ENCODE peak calls at places on chromosomes 2 and 18, in ten cellular contexts. R, G, X, P, L, J, T, A, S and D are unnamed samples.

GRCh38 chr18:26549103-26549485 is 741 bp upstream of the KCTD1 start:
- DNase-seq in L (peak; percentile 32), R (no peak), X (peak; percentile 25), P (no peak), J (peak; percentile 52), S (peak; percentile 41), A (peak; percentile 52), T (no peak), G (peak; percentile 33), D (peak; percentile 15)

GRCh38 chr2:218642786-218643185 is 16.6 kb downstream of the ZNF142 start:
- DNase-seq in J (no peak), X (no peak), G (no peak), T (no peak), S (no peak), R (no peak), A (no peak), P (no peak), L (no peak), D (no peak)

GRCh38 chr2:230266654-230267053 is 41.1 kb downstream of the SP140 start:
- DNase-seq in S (no peak), A (no peak), R (no peak), L (no peak), J (no peak), T (no peak), G (no peak), X (no peak), P (no peak), D (no peak)

GRCh38 chr2:37848451-37848850 is 76.6 kb upstream of the RMDN2 start:
- DNase-seq in S (no peak), T (no peak), X (no peak), J (no peak), G (no peak), P (no peak), R (no peak), A (no peak), L (no peak), D (no peak)

GRCh38 chr2:64637000-64637628 is 16.6 kb downstream of the SERTAD2 start:
- DNase-seq in R (no peak), S (no peak), X (no peak), L (no peak), A (no peak), J (no peak), G (no peak), P (no peak), T (no peak), D (no peak)

GRCh38 chr2:109143214-109144187 is 14.5 kb downstream of the SH3RF3 start:
- DNase-seq in A (no peak), G (no peak), L (no peak), T (no peak), J (no peak), X (no peak), P (no peak), S (no peak), R (no peak), D (no peak)

GRCh38 chr2:84991404-84992151 is 20.6 kb downstream of the KCMF1 start:
- DNase-seq in A (no peak), X (no peak), S (no peak), J (no peak), G (no peak), T (no peak), P (peak; percentile 98), R (peak; percentile 83), L (no peak), D (no peak)

GRCh38 chr2:68743531-68743930 is 8.9 kb downstream of the ARHGAP25 start:
- DNase-seq in T (no peak), J (no peak), S (no peak), G (no peak), X (no peak), R (no peak), P (no peak), L (no peak), A (peak; percentile 11), D (no peak)

GRCh38 chr2:19617251-19617650 is 258.8 kb upstream of the OSR1 start:
- DNase-seq in T (no peak), G (no peak), J (no peak), P (no peak), X (no peak), L (no peak), S (no peak), A (no peak), R (no peak), D (no peak)

GRCh38 chr2:217289153-217289908 is 429.5 kb upstream of the TNP1 start:
- DNase-seq in G (no peak), L (no peak), S (no peak), R (no peak), J (no peak), T (peak; percentile 48), X (no peak), P (no peak), A (no peak), D (no peak)

GRCh38 chr18:26357960-26358359 is 131.7 kb downstream of the TAF4B start:
- DNase-seq in G (no peak), X (no peak), A (no peak), L (no peak), R (no peak), P (no peak), S (no peak), T (no peak), J (no peak), D (no peak)

GRCh38 chr2:8312861-8313768 is 368.7 kb upstream of the ID2 start:
- DNase-seq in P (no peak), J (no peak), T (no peak), X (no peak), R (no peak), S (no peak), G (no peak), A (peak; percentile 49), L (no peak), D (no peak)

GRCh38 chr18:66616523-66616983 is 12.7 kb upstream of the CDH19 start:
- DNase-seq in P (no peak), G (no peak), L (no peak), T (no peak), R (no peak), J (no peak), A (peak; percentile 17), S (no peak), X (no peak), D (no peak)

GRCh38 chr2:138324068-138324771 is 177.3 kb upstream of the SPOPL start:
- DNase-seq in P (no peak), X (no peak), R (no peak), J (no peak), G (no peak), L (no peak), T (no peak), S (no peak), A (no peak), D (no peak)
- TF ChIP-seq CTCF in P (no peak), X (no peak), R (no peak), J (no peak), G (no peak), L (no peak), T (no peak), S (no peak), A (no peak), D (no peak)

GRCh38 chr2:205564761-205565160 is 117.5 kb upstream of the NRP2 start:
- DNase-seq in G (no peak), T (no peak), P (no peak), L (no peak), S (no peak), X (no peak), A (no peak), R (no peak), J (no peak), D (no peak)
- TF ChIP-seq CTCF in G (no peak), T (no peak), P (no peak), L (no peak), S (no peak), X (no peak), A (no peak), R (peak; percentile 8), J (no peak), D (no peak)

GRCh38 chr18:36410346-36410745 is 112.8 kb downstream of the FHOD3 start:
- DNase-seq in J (no peak), L (no peak), R (no peak), A (no peak), T (no peak), G (no peak), X (no peak), P (no peak), S (no peak), D (no peak)

GRCh38 chr18:36409779-36410178 is 112.3 kb downstream of the FHOD3 start:
- DNase-seq in X (no peak), P (no peak), A (no peak), L (no peak), J (no peak), T (no peak), R (no peak), G (no peak), S (no peak), D (no peak)

GRCh38 chr18:36412778-36413177 is 115.3 kb downstream of the FHOD3 start:
- DNase-seq in X (no peak), S (no peak), P (no peak), A (no peak), T (no peak), L (no peak), G (no peak), J (no peak), R (no peak), D (no peak)

GRCh38 chr18:36408606-36409005 is 111.1 kb downstream of the FHOD3 start:
- DNase-seq in T (no peak), P (no peak), J (no peak), X (no peak), A (no peak), L (no peak), S (no peak), R (no peak), G (no peak), D (no peak)

DNA sequence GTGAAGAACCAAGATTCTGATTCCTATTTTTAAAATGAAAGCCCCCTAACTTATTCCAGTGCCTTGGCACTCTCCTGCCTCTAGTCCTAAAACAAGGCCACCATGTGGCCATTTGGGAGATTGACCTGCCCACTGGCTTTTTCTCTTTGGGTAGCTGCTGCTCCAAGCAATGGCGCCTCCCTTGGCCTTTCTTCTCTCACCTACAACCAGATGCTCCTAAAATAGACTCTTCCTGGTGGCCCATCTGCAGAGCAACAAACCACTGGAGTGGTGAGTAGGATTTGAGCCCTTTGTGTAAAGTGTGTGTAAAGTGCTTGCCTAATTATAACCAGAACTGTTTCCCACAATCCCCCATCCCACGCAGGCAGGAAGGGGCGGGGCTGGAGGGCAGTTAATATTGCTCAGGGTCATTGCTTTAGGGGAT is 114.2 kb downstream of the FHOD3 start:
- DNase-seq in J (no peak), P (no peak), X (no peak), A (no peak), L (no peak), S (no peak), R (no peak), T (no peak), G (no peak), D (no peak)
- TF ChIP-seq CTCF in J (no peak), P (peak; percentile 56), X (peak; percentile 26), A (no peak), L (no peak), S (peak; percentile 4), R (peak; percentile 47), T (peak; percentile 28), G (no peak), D (peak; percentile 45)

DNA sequence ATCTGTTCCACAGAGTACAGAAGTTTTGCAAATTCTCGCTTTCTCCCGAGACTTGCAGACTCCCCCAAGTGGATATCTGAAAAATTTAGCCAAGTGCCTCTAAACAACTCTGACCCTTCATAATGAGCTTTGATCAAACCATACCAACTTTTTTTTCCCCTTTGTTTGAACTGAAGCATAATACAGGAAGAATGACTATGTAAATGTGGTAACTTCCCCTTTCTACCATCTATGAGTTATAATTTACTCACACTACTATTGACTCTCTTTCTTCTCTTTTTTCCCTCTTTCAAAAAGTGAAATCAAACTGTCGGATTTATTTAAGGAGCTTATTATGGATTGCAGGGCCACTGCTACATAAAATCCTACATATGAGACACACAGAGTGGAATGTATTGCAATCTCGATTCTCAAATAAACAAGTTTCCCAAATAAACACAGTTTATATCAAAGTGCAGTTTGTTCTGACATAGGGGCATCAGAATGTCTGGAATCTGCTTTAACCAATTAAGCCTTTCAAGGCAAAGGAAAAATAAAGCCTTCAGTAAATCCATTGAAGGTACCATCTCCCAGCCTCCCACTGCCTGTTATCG is 1.4 kb upstream of the ZNF804A start:
- DNase-seq in R (peak; percentile 59), L (no peak), T (no peak), P (peak; percentile 10), X (no peak), A (no peak), J (no peak), S (no peak), G (no peak), D (no peak)
- TF ChIP-seq CTCF in R (peak; percentile 41), L (no peak), T (no peak), P (no peak), X (no peak), A (no peak), J (peak; percentile 22), S (peak; percentile 16), G (no peak), D (no peak)